ENCODE peak calls at places on chromosome 4, in five cellular contexts. Y is AG20443, X is head of caudate nucleus, L is substantia nigra, D is H7. P is an unnamed sample.

GRCh38 chr4:165814256-165815010 is 58.6 kb upstream of the TLL1 start:
- DNase-seq in X (no peak), Y (no peak), D (no peak), L (no peak), P (no peak)

GRCh38 chr4:139454646-139455045 is 725 bp downstream of the RAB33B start:
- DNase-seq in Y (no peak), D (no peak), L (no peak), X (no peak), P (no peak)

GRCh38 chr4:101762544-101762943 is 28.0 kb upstream of the BANK1 start:
- DNase-seq in L (no peak), Y (no peak), D (no peak), X (no peak), P (no peak)

GRCh38 chr4:153553820-153554173 is 87.6 kb downstream of the TMEM131L start:
- DNase-seq in D (no peak), X (no peak), Y (peak), L (no peak), P (no peak)

GRCh38 chr4:151227731-151228130 is 49.2 kb upstream of the PRSS48 start:
- DNase-seq in X (no peak), L (peak), Y (peak), D (no peak), P (no peak)

GRCh38 chr4:168475745-168476144 is 4.5 kb downstream of the DDX60L start:
- DNase-seq in L (no peak), X (no peak), Y (no peak), D (peak), P (no peak)

GRCh38 chr4:112311516-112311915 is 14.3 kb downstream of the ALPK1 start:
- DNase-seq in Y (no peak), D (no peak), L (no peak), X (no peak), P (no peak)

GRCh38 chr4:189613202-189613601 is 327.5 kb upstream of the FRG1 start:
- DNase-seq in L (no peak), D (no peak), Y (no peak), X (no peak), P (no peak)